ENCODE peak calls at places on chromosomes 5 and 9, in four cellular contexts. B is epithelial cell of esophagus, S is stomach, W is mesenchymal stem cell. Y is an unnamed sample.

GRCh38 chr5:134592141-134592746 is 40.4 kb downstream of the SAR1B start:
- DNase-seq in B (peak), S (peak), W (peak), Y (no peak)

GRCh38 chr5:171123417-171123816 is 185.6 kb upstream of the TLX3 start:
- DNase-seq in B (no peak), S (no peak), W (no peak), Y (no peak)

GRCh38 chr9:91100878-91101450 is 260.8 kb downstream of the AUH start:
- DNase-seq in B (no peak), S (no peak), W (no peak), Y (no peak)

GRCh38 chr5:759111-759741 is 25.3 kb downstream of the ZDHHC11B start:
- DNase-seq in B (no peak), S (peak), W (peak), Y (no peak)

GRCh38 chr9:86410281-86410680 is 56.1 kb upstream of the TUT7 start:
- DNase-seq in B (no peak), S (no peak), W (no peak), Y (no peak)

GRCh38 chr9:91421022-91421765 is 2.4 kb downstream of the NFIL3 start:
- DNase-seq in B (peak), S (no peak), W (peak), Y (no peak)

GRCh38 chr5:128826290-128826689 is 139.0 kb upstream of the SLC27A6 start:
- DNase-seq in B (no peak), S (no peak), W (no peak), Y (no peak)

GRCh38 chr9:108606408-108606807 is 249.4 kb downstream of the ACTL7B start:
- DNase-seq in B (peak), S (no peak), W (no peak), Y (no peak)

GRCh38 chr5:59559323-59559722 is 334.2 kb downstream of the PDE4D start:
- DNase-seq in B (no peak), S (no peak), W (no peak), Y (no peak)

GRCh38 chr9:133023117-133023890 is 7.5 kb upstream of the GTF3C5 start:
- DNase-seq in B (peak), S (peak), W (no peak), Y (no peak)

DNA sequence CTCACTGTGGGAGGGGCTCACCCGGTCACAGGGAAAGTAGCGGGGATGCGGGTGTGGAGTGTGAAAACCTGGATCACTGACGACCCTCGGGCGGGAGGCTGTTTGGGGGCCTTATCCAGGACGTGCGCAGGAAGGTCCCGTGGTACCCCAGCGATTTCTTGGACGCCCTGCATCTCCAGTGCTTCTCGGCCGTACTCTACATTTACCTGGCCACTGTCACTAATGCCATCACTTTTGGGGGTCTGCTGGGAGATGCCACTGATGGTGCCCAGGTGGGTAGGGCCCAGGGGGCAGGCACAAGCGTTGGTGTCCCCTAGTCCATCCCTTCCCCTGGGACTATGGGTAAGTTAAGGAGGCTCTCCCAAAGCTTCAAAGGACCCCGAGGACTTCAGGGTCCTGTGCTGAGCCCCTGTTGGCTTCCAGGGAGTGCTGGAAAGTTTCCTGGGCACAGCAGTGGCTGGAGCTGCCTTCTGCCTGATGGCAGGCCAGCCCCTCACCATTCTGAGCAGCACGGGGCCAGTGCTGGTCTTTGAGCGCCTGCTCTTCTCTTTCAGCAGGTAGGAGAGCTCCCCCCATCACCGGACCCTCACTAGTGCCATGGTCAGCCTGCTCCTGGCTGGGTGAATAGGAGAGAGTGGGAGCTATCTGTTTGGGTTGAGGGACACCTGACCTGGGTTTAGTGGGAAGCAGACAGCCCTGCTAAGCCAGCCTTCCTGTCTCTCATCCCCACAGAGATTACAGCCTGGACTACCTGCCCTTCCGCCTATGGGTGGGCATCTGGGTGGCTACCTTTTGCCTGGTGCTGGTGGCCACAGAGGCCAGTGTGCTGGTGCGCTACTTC is 3.9 kb downstream of the SLC4A9 start:
- DNase-seq in B (no peak), S (no peak), W (no peak), Y (no peak)
- H3K4me3 ChIP-seq in B (peak), S (peak), W (peak), Y (peak)

DNA sequence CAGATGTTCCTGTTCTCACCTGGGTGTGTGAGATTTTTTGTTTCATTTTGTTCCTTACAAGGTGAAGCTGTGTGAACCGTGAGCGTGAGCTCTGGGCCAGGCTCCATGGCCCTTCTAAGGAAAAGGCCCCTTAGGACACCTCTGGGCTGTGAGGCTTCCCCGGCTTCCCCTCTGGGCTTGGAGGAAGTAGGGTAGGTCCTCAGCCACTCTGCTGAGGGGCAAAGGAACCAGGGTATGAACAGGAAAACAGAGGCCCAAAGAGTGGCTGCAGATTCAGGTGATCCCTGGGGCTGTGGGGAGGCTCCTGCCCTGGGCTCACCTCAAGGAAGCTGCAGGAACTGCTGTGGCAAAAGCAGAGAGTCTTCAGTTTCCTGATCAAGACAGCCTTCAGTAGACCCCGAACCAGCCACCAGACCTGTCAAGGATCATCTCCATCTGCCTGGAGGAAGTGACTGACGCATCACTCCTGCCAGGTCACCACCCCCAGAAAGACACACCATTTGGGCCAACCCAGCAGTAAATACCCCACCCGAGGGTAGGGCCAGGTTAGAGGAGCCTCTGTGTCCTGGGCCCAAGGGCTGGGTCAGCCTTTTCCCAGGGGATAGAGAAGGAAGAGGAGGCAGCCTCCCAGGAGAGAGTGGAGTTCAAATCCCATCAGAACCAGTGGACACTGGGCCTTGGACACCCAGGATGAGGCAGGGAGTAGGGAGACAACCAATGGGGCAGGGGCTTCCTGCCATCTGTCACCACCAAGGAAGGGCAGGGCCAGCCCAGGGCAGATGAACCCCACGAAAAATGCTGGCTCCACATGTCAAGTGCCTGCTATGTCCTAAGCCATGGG is 5.7 kb upstream of the ST6GALNAC6 start:
- DNase-seq in B (no peak), S (no peak), W (no peak), Y (no peak)
- H3K4me3 ChIP-seq in B (no peak), S (no peak), W (no peak), Y (no peak)

DNA sequence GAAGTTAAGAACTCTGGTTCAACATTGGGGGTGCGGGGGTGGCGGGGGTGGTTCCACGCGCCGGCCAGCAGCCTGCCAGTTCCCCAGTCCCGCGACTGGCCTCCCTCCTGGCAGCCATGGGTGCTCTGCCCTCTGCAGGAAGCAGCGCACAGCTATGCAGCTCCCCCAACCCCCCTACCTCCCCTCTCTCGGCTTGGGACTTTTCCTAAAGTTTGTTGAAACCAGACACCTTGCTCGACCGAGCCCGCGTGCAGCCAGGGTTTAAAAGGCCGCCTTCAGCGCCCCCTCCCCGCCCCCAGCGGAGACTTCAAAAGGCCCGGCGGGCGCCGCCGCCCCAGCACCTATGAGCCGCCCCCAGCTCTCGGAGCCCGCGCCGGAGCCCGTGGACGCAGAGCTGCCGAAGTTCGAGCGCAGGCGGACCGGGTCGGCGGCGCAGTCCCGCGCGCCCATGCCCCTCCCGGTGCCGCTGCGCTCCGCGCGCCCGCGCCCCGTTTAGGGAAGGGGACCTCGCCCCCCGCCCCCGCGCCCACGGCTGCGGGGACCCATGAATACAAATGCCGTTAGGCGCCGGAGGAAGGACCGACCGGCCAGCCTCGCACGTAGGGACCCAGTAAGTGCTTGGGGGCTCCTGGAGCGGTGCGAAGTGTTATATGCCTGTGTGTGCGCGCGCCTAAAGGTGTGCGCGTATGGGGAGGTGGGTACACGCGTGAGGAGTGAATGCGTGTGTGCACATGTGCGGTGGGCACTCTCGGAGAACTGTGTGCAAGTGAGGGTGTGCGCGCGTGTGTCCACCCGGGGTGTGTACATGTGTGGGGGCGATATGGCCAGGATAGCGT is 1.4 kb upstream of the COL27A1 start:
- DNase-seq in B (peak), S (peak), W (peak), Y (no peak)
- H3K4me3 ChIP-seq in B (peak), S (peak), W (peak), Y (peak)

GRCh38 chr5:69130241-69130640 is 36.4 kb downstream of the SLC30A5 start:
- DNase-seq in B (no peak), S (no peak), W (no peak), Y (no peak)
- H3K4me3 ChIP-seq in B (no peak), S (no peak), W (no peak), Y (no peak)

GRCh38 chr5:111502976-111503375 is 9.4 kb downstream of the STARD4 start:
- DNase-seq in B (peak), S (no peak), W (no peak), Y (no peak)

GRCh38 chr5:111512026-111512405 is 319 bp downstream of the STARD4 start:
- DNase-seq in B (peak), S (no peak), W (peak), Y (no peak)

GRCh38 chr5:111509119-111509518 is 3.2 kb downstream of the STARD4 start:
- DNase-seq in B (no peak), S (no peak), W (no peak), Y (no peak)

GRCh38 chr5:111511174-111512025 is 935 bp downstream of the STARD4 start:
- DNase-seq in B (peak), S (no peak), W (peak), Y (no peak)

GRCh38 chr5:111507276-111507675 is 5.1 kb downstream of the STARD4 start:
- DNase-seq in B (no peak), S (no peak), W (no peak), Y (no peak)
- H3K4me3 ChIP-seq in B (no peak), S (no peak), W (no peak), Y (no peak)

GRCh38 chr5:172280937-172281336 is 2.6 kb downstream of the UBTD2 start:
- DNase-seq in B (no peak), S (no peak), W (peak), Y (no peak)
- H3K4me3 ChIP-seq in B (no peak), S (no peak), W (no peak), Y (no peak)

GRCh38 chr5:150499437-150499956 is 8.4 kb upstream of the NDST1 start:
- DNase-seq in B (no peak), S (no peak), W (no peak), Y (no peak)

GRCh38 chr5:150500328-150500841 is 7.5 kb upstream of the NDST1 start:
- DNase-seq in B (no peak), S (peak), W (no peak), Y (no peak)

GRCh38 chr5:150497989-150498317 is 10.0 kb upstream of the NDST1 start:
- DNase-seq in B (no peak), S (no peak), W (no peak), Y (no peak)

GRCh38 chr5:150498501-150498900 is 9.4 kb upstream of the NDST1 start:
- DNase-seq in B (no peak), S (no peak), W (no peak), Y (no peak)

DNA sequence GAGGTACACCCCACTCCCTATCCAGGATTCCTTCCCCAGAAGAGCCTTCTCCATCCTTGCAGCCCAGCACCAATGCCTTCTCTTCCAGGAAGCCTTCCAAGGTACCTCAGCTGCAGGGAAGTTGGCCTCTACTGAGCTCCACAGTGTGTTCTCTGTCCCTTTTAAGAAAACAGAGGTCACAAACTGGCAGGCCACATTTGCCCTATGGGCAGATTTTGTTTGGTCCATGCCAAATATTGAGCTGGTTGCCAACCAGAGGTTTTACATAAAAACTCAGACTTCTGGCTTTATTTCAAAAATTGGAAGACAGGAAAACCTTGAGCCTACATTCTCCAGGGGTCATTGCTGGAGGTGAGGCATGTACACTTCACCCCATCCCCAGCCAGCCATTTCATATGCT is 9.0 kb upstream of the NDST1 start:
- DNase-seq in B (no peak), S (no peak), W (no peak), Y (no peak)
- H3K4me3 ChIP-seq in B (peak), S (no peak), W (no peak), Y (no peak)

DNA sequence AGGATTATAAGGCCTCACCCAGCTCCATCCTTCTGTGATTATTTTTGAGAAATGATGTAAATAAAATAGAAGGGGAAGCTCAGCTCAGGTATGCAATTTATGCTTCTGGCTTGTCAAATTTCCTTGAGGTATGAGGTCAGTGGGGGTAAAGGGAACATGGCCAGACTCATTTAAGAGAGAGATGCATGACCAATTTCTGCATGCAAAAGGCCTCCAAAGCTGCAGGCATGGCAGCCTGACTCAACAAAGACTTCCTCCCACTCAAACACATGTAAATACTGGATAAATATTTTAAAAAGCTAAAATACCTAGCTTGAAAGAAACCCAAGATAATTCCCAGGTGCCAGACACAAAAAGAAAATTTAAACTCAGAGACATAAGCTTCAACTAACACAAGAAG is 101.4 kb upstream of the SLC1A3 start:
- DNase-seq in B (peak), S (no peak), W (no peak), Y (no peak)
- H3K4me3 ChIP-seq in B (no peak), S (no peak), W (no peak), Y (no peak)

GRCh38 chr9:114367406-114367805 is 20.4 kb downstream of the AKNA start:
- DNase-seq in B (no peak), S (no peak), W (no peak), Y (no peak)

GRCh38 chr9:114366334-114367128 is 21.3 kb downstream of the AKNA start:
- DNase-seq in B (peak), S (no peak), W (peak), Y (peak)

GRCh38 chr9:114370251-114370984 is 17.4 kb downstream of the AKNA start:
- DNase-seq in B (no peak), S (no peak), W (no peak), Y (no peak)

GRCh38 chr9:114369567-114370240 is 18.1 kb downstream of the AKNA start:
- DNase-seq in B (no peak), S (no peak), W (no peak), Y (no peak)

GRCh38 chr9:114367823-114368609 is 19.8 kb downstream of the AKNA start:
- DNase-seq in B (no peak), S (no peak), W (no peak), Y (no peak)
- H3K4me3 ChIP-seq in B (no peak), S (no peak), W (no peak), Y (no peak)

DNA sequence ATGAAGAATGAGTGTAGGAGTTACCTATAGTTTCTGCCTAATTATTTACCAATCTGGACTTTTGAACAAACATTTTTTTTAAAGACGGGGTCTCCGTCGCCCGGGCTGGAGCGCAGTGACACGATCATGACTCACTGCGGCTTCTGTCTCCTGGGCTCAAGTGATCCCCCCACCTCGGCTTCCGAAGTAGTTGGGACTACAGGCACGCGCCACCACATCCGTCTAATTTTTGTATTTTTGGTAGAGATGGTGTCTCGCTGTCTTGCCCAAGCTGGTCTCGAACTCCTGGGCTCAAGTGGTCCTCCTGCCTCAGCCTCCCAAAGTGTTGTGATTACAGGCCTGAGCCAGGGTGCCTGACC is 1.5 kb downstream of the CTNNA1 start:
- DNase-seq in B (peak), S (no peak), W (peak), Y (no peak)
- H3K4me3 ChIP-seq in B (peak), S (peak), W (peak), Y (peak)